ENCODE peak calls at places on chromosome 19, in eight cellular contexts. O, U, Q, D, V, S, A and M are unnamed samples.
A peak's percentile ranks its signal among the peaks of the same experiment; 100 is the strongest.

GRCh38 chr19:38090561-38090960 is 133.5 kb downstream of the DPF1 start:
- DNase-seq in U (no peak), D (no peak), O (no peak), A (no peak), Q (no peak), S (no peak), V (peak; percentile 74), M (no peak)

GRCh38 chr19:57269515-57270250 is 10.6 kb upstream of the ZNF460 start:
- DNase-seq in S (no peak), O (peak; percentile 85), U (no peak), D (peak; percentile 89), Q (no peak), A (no peak), V (no peak), M (no peak)

GRCh38 chr19:33447336-33448158 is 74.0 kb downstream of the CEBPG start:
- DNase-seq in S (no peak), O (no peak), Q (no peak), D (no peak), V (no peak), U (no peak), A (no peak), M (no peak)

GRCh38 chr19:7492142-7493055 is 3.6 kb upstream of the PEX11G start:
- DNase-seq in S (no peak), D (peak; percentile 62), A (no peak), V (no peak), O (no peak), U (no peak), Q (no peak), M (no peak)

GRCh38 chr19:47618771-47619170 is 9.8 kb downstream of the BICRA start:
- DNase-seq in O (no peak), A (no peak), U (no peak), S (peak; percentile 54), V (peak; percentile 88), D (no peak), Q (no peak), M (no peak)

GRCh38 chr19:34218818-34219164 is 35.6 kb upstream of the GARRE1 start:
- DNase-seq in V (no peak), Q (no peak), A (no peak), O (no peak), S (no peak), U (no peak), D (no peak), M (no peak)

GRCh38 chr19:49835562-49835961 is 15.4 kb upstream of the PTOV1 start:
- DNase-seq in O (no peak), V (no peak), D (no peak), S (no peak), A (no peak), U (no peak), Q (no peak), M (no peak)

GRCh38 chr19:6801397-6802086 is 29.0 kb downstream of the VAV1 start:
- DNase-seq in U (no peak), Q (peak; percentile 75), O (peak; percentile 97), D (peak; percentile 7), S (no peak), V (peak; percentile 11), A (peak; percentile 62), M (peak; percentile 69)

GRCh38 chr19:16575282-16575681 is 3.1 kb upstream of the SLC35E1 start:
- DNase-seq in S (no peak), A (no peak), O (no peak), Q (no peak), D (no peak), U (no peak), V (no peak), M (no peak)

GRCh38 chr19:7973883-7974282 is 30.4 kb upstream of the TIMM44 start:
- DNase-seq in D (no peak), S (no peak), U (no peak), A (no peak), V (peak; percentile 94), O (no peak), Q (no peak), M (no peak)

GRCh38 chr19:37413243-37414084 is 42.6 kb downstream of the ZNF527 start:
- DNase-seq in D (no peak), Q (no peak), A (no peak), U (no peak), O (no peak), S (no peak), V (no peak), M (no peak)

GRCh38 chr19:54138777-54139256 is 1.3 kb downstream of the CNOT3 start:
- DNase-seq in A (no peak), D (no peak), O (peak; percentile 56), S (no peak), V (no peak), Q (no peak), U (no peak), M (no peak)

GRCh38 chr19:591099-591958 is 1.6 kb downstream of the HCN2 start:
- DNase-seq in A (no peak), V (no peak), S (no peak), O (no peak), D (peak; percentile 47), U (peak; percentile 62), Q (no peak), M (no peak)

GRCh38 chr19:7605490-7606222 is 10.0 kb downstream of the CAMSAP3 start:
- DNase-seq in D (no peak), Q (no peak), A (no peak), U (peak; percentile 60), O (peak; percentile 97), V (peak; percentile 39), S (peak; percentile 32), M (no peak)

GRCh38 chr19:18612772-18613588 is at the start of gene TMEM59L:
- DNase-seq in A (peak; percentile 48), D (no peak), V (peak; percentile 92), S (no peak), U (no peak), Q (peak; percentile 43), O (no peak), M (peak; percentile 53)

GRCh38 chr19:43777163-43777700 is 3.5 kb downstream of the KCNN4 start:
- DNase-seq in O (no peak), V (no peak), U (no peak), A (no peak), S (no peak), Q (peak; percentile 37), D (peak; percentile 23), M (no peak)

GRCh38 chr19:10812902-10813404 is 23.1 kb downstream of the TMED1 start:
- DNase-seq in A (no peak), D (peak; percentile 93), V (no peak), Q (no peak), U (no peak), S (peak; percentile 12), O (no peak), M (no peak)

GRCh38 chr19:14432817-14433453 is at the start of gene PKN1:
- DNase-seq in U (peak; percentile 78), O (peak; percentile 84), S (no peak), Q (peak; percentile 31), A (peak; percentile 34), D (peak; percentile 80), V (peak; percentile 70), M (peak; percentile 44)

GRCh38 chr19:49149652-49150105 is 5.5 kb downstream of the HRC start:
- DNase-seq in U (peak; percentile 82), D (peak; percentile 72), Q (no peak), V (peak; percentile 85), A (no peak), O (no peak), S (peak; percentile 58), M (no peak)

GRCh38 chr19:58059003-58059671 is at the start of gene ZNF135:
- DNase-seq in S (no peak), O (no peak), D (peak; percentile 97), A (peak; percentile 11), V (peak; percentile 88), Q (peak; percentile 46), U (no peak), M (peak; percentile 57)

GRCh38 chr19:16661480-16662034 is 618 bp downstream of the TMEM38A start:
- DNase-seq in Q (no peak), S (peak; percentile 23), O (peak; percentile 69), U (peak; percentile 14), D (no peak), V (peak; percentile 69), A (no peak), M (no peak)

GRCh38 chr19:5790573-5791520 is at the start of gene DUS3L:
- DNase-seq in V (peak; percentile 96), U (peak; percentile 96), S (peak; percentile 96), Q (peak; percentile 92), D (peak; percentile 99), A (peak; percentile 89), O (peak; percentile 96), M (peak; percentile 94)

GRCh38 chr19:54481326-54481930 is 8.3 kb upstream of the CDC42EP5 start:
- DNase-seq in D (peak; percentile 37), Q (no peak), S (peak; percentile 40), A (peak; percentile 34), V (peak; percentile 3), O (peak; percentile 83), U (peak; percentile 67), M (no peak)

GRCh38 chr19:31214086-31214485 is 135.2 kb downstream of the TSHZ3 start:
- DNase-seq in U (no peak), O (no peak), S (peak; percentile 29), D (peak; percentile 98), V (no peak), A (peak; percentile 74), Q (peak; percentile 74), M (peak; percentile 76)

GRCh38 chr19:11460207-11460606 is 20.6 kb downstream of the ELAVL3 start:
- DNase-seq in U (no peak), D (no peak), S (no peak), O (no peak), V (no peak), Q (no peak), A (no peak), M (no peak)

GRCh38 chr19:49920624-49921363 is 8.2 kb upstream of the ATF5 start:
- DNase-seq in A (no peak), U (no peak), Q (no peak), S (no peak), D (no peak), V (no peak), O (no peak), M (no peak)

GRCh38 chr19:10086904-10087256 is 763 bp downstream of the SHFL start:
- DNase-seq in U (no peak), V (peak; percentile 31), S (no peak), Q (peak; percentile 26), D (no peak), A (no peak), O (peak; percentile 58), M (no peak)

GRCh38 chr19:11821474-11821873 is 7.4 kb downstream of the ZNF440 start:
- DNase-seq in S (no peak), Q (no peak), D (peak; percentile 8), V (peak; percentile 2), O (no peak), A (no peak), U (no peak), M (no peak)

GRCh38 chr19:39679791-39680168 is 24.1 kb downstream of the LGALS16 start:
- DNase-seq in U (no peak), Q (no peak), S (no peak), D (no peak), V (no peak), O (no peak), A (no peak), M (no peak)

GRCh38 chr19:15265849-15266248 is 33.6 kb upstream of the EPHX3 start:
- DNase-seq in S (peak; percentile 87), Q (no peak), O (no peak), V (peak; percentile 96), U (no peak), A (no peak), D (peak; percentile 97), M (no peak)

GRCh38 chr19:40616941-40617340 is 15.8 kb downstream of the LTBP4 start:
- DNase-seq in V (no peak), D (no peak), A (no peak), O (no peak), Q (no peak), S (no peak), U (no peak), M (no peak)

GRCh38 chr19:6061420-6062130 is 48.7 kb downstream of the RFX2 start:
- DNase-seq in O (no peak), Q (no peak), S (no peak), A (no peak), V (no peak), D (no peak), U (no peak), M (no peak)

GRCh38 chr19:38488811-38489481 is 55.5 kb downstream of the RYR1 start:
- DNase-seq in O (no peak), A (no peak), V (no peak), D (no peak), Q (no peak), S (no peak), U (no peak), M (no peak)